ENCODE peak calls at places on chromosomes 6 and 20, in seven cellular contexts. I, W, H, X, D, F and L are unnamed samples.

GRCh38 chr6:132780770-132781371 is 17.6 kb downstream of the SLC18B1 start:
- DNase-seq in I (no peak), W (peak), H (peak), X (no peak), D (no peak), F (no peak), L (no peak)

GRCh38 chr6:147528511-147529145 is 20.1 kb downstream of the SAMD5 start:
- DNase-seq in I (no peak), W (no peak), H (no peak), X (no peak), D (no peak), F (no peak), L (no peak)

GRCh38 chr6:84089081-84089480 is 55.5 kb downstream of the MRAP2 start:
- DNase-seq in I (no peak), W (no peak), H (no peak), X (no peak), D (no peak), F (no peak), L (no peak)

GRCh38 chr20:24502184-24502583 is 32.8 kb downstream of the SYNDIG1 start:
- DNase-seq in I (no peak), W (no peak), H (peak), X (no peak), D (peak), F (peak), L (no peak)

GRCh38 chr20:19923762-19924161 is 93.4 kb upstream of the NAA20 start:
- DNase-seq in I (no peak), W (no peak), H (no peak), X (no peak), D (no peak), F (no peak), L (no peak)

GRCh38 chr20:39491711-39492110 is 529.6 kb downstream of the DHX35 start:
- DNase-seq in I (no peak), W (no peak), H (no peak), X (no peak), D (no peak), F (no peak), L (no peak)

GRCh38 chr6:5287205-5287965 is 26.1 kb downstream of the FARS2 start:
- DNase-seq in I (no peak), W (no peak), H (peak), X (no peak), D (no peak), F (no peak), L (no peak)

GRCh38 chr6:91713911-91714310 is 1127.0 kb upstream of the MAP3K7 start:
- DNase-seq in I (no peak), W (peak), H (no peak), X (no peak), D (no peak), F (no peak), L (no peak)

GRCh38 chr6:2583459-2583858 is 167.3 kb downstream of the MYLK4 start:
- DNase-seq in I (no peak), W (no peak), H (no peak), X (no peak), D (no peak), F (no peak), L (no peak)

GRCh38 chr6:148591656-148592055 is 155.2 kb upstream of the UST start:
- DNase-seq in I (no peak), W (no peak), H (no peak), X (no peak), D (no peak), F (no peak), L (no peak)

GRCh38 chr20:2742431-2742830 is 49.9 kb downstream of the EBF4 start:
- DNase-seq in I (no peak), W (no peak), H (no peak), X (no peak), D (no peak), F (no peak), L (no peak)

GRCh38 chr6:5905431-5906339 is 101.0 kb downstream of the NRN1 start:
- DNase-seq in I (no peak), W (no peak), H (peak), X (no peak), D (peak), F (no peak), L (no peak)

GRCh38 chr20:1033751-1034419 is 31.8 kb upstream of the RSPO4 start:
- DNase-seq in I (peak), W (no peak), H (no peak), X (no peak), D (no peak), F (no peak), L (no peak)

GRCh38 chr6:111614833-111615582 is 9.3 kb upstream of the TRAF3IP2 start:
- DNase-seq in I (no peak), W (peak), H (no peak), X (no peak), D (no peak), F (no peak), L (no peak)

GRCh38 chr6:37554480-37554819 is 54.8 kb upstream of the CCDC167 start:
- DNase-seq in I (no peak), W (no peak), H (no peak), X (no peak), D (no peak), F (no peak), L (no peak)

GRCh38 chr6:139605350-139605749 is 230.9 kb upstream of the CITED2 start:
- DNase-seq in I (no peak), W (no peak), H (no peak), X (no peak), D (no peak), F (no peak), L (no peak)

GRCh38 chr6:89997456-89998445 is 103.5 kb downstream of the GJA10 start:
- DNase-seq in I (no peak), W (no peak), H (no peak), X (no peak), D (no peak), F (no peak), L (no peak)

GRCh38 chr20:53940883-53941546 is 129.4 kb downstream of the BCAS1 start:
- DNase-seq in I (no peak), W (peak), H (peak), X (no peak), D (no peak), F (no peak), L (no peak)

GRCh38 chr20:46767127-46767761 is 57.8 kb downstream of the SLC2A10 start:
- DNase-seq in I (peak), W (peak), H (peak), X (no peak), D (no peak), F (no peak), L (peak)